ENCODE peak calls at places on chromosomes 11 and 22, in nine cellular contexts. One of them, this sample, is unnamed.

GRCh38 chr22:36197065-36197440 is 4.6 kb downstream of the APOL4 start:
- DNase-seq in aorta: peak
- DNase-seq in body of pancreas: peak
- DNase-seq in A549: no peak
- DNase-seq in GM23248: peak
- DNase-seq in iPS DF 6.9: peak
- DNase-seq in cardiac muscle cell: peak
- DNase-seq in lower lobe of right lung: no peak
- DNase-seq in psoas muscle: peak
- DNase-seq in this sample: peak

GRCh38 chr11:12731841-12732336 is 57.7 kb downstream of the TEAD1 start:
- DNase-seq in psoas muscle: no peak
- DNase-seq in lower lobe of right lung: no peak
- DNase-seq in GM23248: peak
- DNase-seq in aorta: no peak
- DNase-seq in cardiac muscle cell: peak
- DNase-seq in body of pancreas: no peak
- DNase-seq in A549: no peak
- DNase-seq in iPS DF 6.9: no peak
- DNase-seq in this sample: peak

GRCh38 chr11:130136107-130136506 is 23.5 kb upstream of the ST14 start:
- DNase-seq in lower lobe of right lung: no peak
- DNase-seq in A549: no peak
- DNase-seq in aorta: no peak
- DNase-seq in body of pancreas: no peak
- DNase-seq in psoas muscle: no peak
- DNase-seq in GM23248: no peak
- DNase-seq in iPS DF 6.9: no peak
- DNase-seq in cardiac muscle cell: no peak
- DNase-seq in this sample: no peak

GRCh38 chr11:8025816-8026215 is 38.7 kb downstream of the EIF3F start:
- DNase-seq in lower lobe of right lung: no peak
- DNase-seq in iPS DF 6.9: no peak
- DNase-seq in body of pancreas: no peak
- DNase-seq in aorta: no peak
- DNase-seq in psoas muscle: no peak
- DNase-seq in GM23248: peak
- DNase-seq in cardiac muscle cell: peak
- DNase-seq in A549: no peak
- DNase-seq in this sample: peak

GRCh38 chr11:3093281-3094191 is 36.3 kb upstream of the CARS1 start:
- DNase-seq in psoas muscle: peak
- DNase-seq in cardiac muscle cell: no peak
- DNase-seq in aorta: peak
- DNase-seq in body of pancreas: no peak
- DNase-seq in A549: no peak
- DNase-seq in GM23248: no peak
- DNase-seq in lower lobe of right lung: no peak
- DNase-seq in iPS DF 6.9: no peak
- DNase-seq in this sample: no peak

GRCh38 chr22:45750626-45751025 is 79.0 kb downstream of the ATXN10 start:
- DNase-seq in GM23248: no peak
- DNase-seq in iPS DF 6.9: no peak
- DNase-seq in A549: no peak
- DNase-seq in body of pancreas: no peak
- DNase-seq in lower lobe of right lung: no peak
- DNase-seq in cardiac muscle cell: no peak
- DNase-seq in aorta: no peak
- DNase-seq in psoas muscle: no peak
- DNase-seq in this sample: no peak

GRCh38 chr11:61587951-61588695 is 7.2 kb upstream of the SYT7 start:
- DNase-seq in lower lobe of right lung: peak
- DNase-seq in aorta: peak
- DNase-seq in body of pancreas: peak
- DNase-seq in GM23248: peak
- DNase-seq in A549: peak
- DNase-seq in cardiac muscle cell: no peak
- DNase-seq in psoas muscle: peak
- DNase-seq in iPS DF 6.9: no peak
- DNase-seq in this sample: no peak

GRCh38 chr11:125787827-125788226 is at the start of gene PATE3:
- DNase-seq in cardiac muscle cell: no peak
- DNase-seq in body of pancreas: no peak
- DNase-seq in GM23248: no peak
- DNase-seq in lower lobe of right lung: no peak
- DNase-seq in aorta: no peak
- DNase-seq in iPS DF 6.9: no peak
- DNase-seq in A549: no peak
- DNase-seq in psoas muscle: no peak
- DNase-seq in this sample: no peak

GRCh38 chr11:13205446-13205845 is 72.1 kb upstream of the BMAL1 start:
- DNase-seq in lower lobe of right lung: no peak
- DNase-seq in GM23248: no peak
- DNase-seq in body of pancreas: no peak
- DNase-seq in cardiac muscle cell: no peak
- DNase-seq in psoas muscle: no peak
- DNase-seq in iPS DF 6.9: no peak
- DNase-seq in A549: no peak
- DNase-seq in aorta: no peak
- DNase-seq in this sample: no peak

GRCh38 chr11:112366777-112367176 is 106.1 kb upstream of the PLET1 start:
- DNase-seq in cardiac muscle cell: no peak
- DNase-seq in A549: no peak
- DNase-seq in iPS DF 6.9: no peak
- DNase-seq in aorta: no peak
- DNase-seq in psoas muscle: no peak
- DNase-seq in body of pancreas: no peak
- DNase-seq in lower lobe of right lung: no peak
- DNase-seq in GM23248: peak
- DNase-seq in this sample: no peak

GRCh38 chr11:121802542-121802941 is 313.5 kb downstream of the BLID start:
- DNase-seq in A549: no peak
- DNase-seq in lower lobe of right lung: peak
- DNase-seq in cardiac muscle cell: no peak
- DNase-seq in psoas muscle: no peak
- DNase-seq in iPS DF 6.9: no peak
- DNase-seq in GM23248: no peak
- DNase-seq in aorta: no peak
- DNase-seq in body of pancreas: no peak
- DNase-seq in this sample: no peak

GRCh38 chr11:115391598-115391997 is 112.6 kb downstream of the CADM1 start:
- DNase-seq in cardiac muscle cell: no peak
- DNase-seq in psoas muscle: no peak
- DNase-seq in body of pancreas: no peak
- DNase-seq in aorta: no peak
- DNase-seq in iPS DF 6.9: no peak
- DNase-seq in GM23248: no peak
- DNase-seq in lower lobe of right lung: no peak
- DNase-seq in A549: no peak
- DNase-seq in this sample: no peak

DNA sequence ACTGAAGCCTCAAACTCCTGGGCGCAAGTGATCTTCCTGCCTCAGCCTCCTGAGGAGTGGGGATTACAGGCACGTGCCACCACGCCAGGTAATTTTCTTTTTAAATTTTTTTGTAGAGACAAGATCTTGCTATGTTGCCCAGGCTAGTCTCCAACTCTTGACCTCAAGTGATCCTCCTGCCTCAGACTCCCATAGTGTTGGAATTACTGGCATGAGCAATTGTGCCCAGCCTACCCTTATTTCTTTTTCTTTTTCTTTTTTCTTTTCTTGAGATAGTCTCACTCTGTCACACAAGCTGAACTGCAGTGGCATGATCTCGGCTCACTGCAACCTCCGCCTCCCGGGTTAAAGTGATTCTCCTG is 63.9 kb downstream of the AAMDC start:
- DNase-seq in iPS DF 6.9: no peak
- DNase-seq in A549: no peak
- DNase-seq in lower lobe of right lung: no peak
- DNase-seq in body of pancreas: no peak
- DNase-seq in aorta: no peak
- DNase-seq in psoas muscle: no peak
- DNase-seq in GM23248: no peak
- DNase-seq in cardiac muscle cell: no peak
- DNase-seq in this sample: no peak
- H3K4me3 ChIP-seq in iPS DF 6.9: no peak
- H3K4me3 ChIP-seq in A549: no peak
- H3K4me3 ChIP-seq in lower lobe of right lung: no peak
- H3K4me3 ChIP-seq in body of pancreas: no peak
- H3K4me3 ChIP-seq in aorta: no peak
- H3K4me3 ChIP-seq in psoas muscle: no peak
- H3K4me3 ChIP-seq in GM23248: no peak
- H3K4me3 ChIP-seq in cardiac muscle cell: no peak
- H3K4me3 ChIP-seq in this sample: no peak

GRCh38 chr22:29871684-29872083 is 11.3 kb upstream of the MTMR3 start:
- DNase-seq in body of pancreas: peak
- DNase-seq in aorta: no peak
- DNase-seq in iPS DF 6.9: no peak
- DNase-seq in cardiac muscle cell: no peak
- DNase-seq in lower lobe of right lung: no peak
- DNase-seq in A549: no peak
- DNase-seq in GM23248: no peak
- DNase-seq in psoas muscle: peak
- DNase-seq in this sample: no peak
- H3K27ac ChIP-seq in body of pancreas: peak
- H3K27ac ChIP-seq in aorta: no peak
- H3K27ac ChIP-seq in iPS DF 6.9: no peak
- H3K27ac ChIP-seq in cardiac muscle cell: no peak
- H3K27ac ChIP-seq in lower lobe of right lung: no peak
- H3K27ac ChIP-seq in A549: no peak
- H3K27ac ChIP-seq in GM23248: no peak
- H3K27ac ChIP-seq in psoas muscle: peak
- H3K27ac ChIP-seq in this sample: no peak

GRCh38 chr11:83119216-83119615 is 37.7 kb upstream of the PCF11 start:
- DNase-seq in GM23248: no peak
- DNase-seq in psoas muscle: no peak
- DNase-seq in A549: no peak
- DNase-seq in iPS DF 6.9: no peak
- DNase-seq in cardiac muscle cell: no peak
- DNase-seq in lower lobe of right lung: no peak
- DNase-seq in body of pancreas: no peak
- DNase-seq in aorta: no peak
- DNase-seq in this sample: no peak

GRCh38 chr11:83112886-83113285 is 41.2 kb upstream of the RAB30 start:
- DNase-seq in psoas muscle: no peak
- DNase-seq in cardiac muscle cell: peak
- DNase-seq in GM23248: no peak
- DNase-seq in A549: no peak
- DNase-seq in lower lobe of right lung: no peak
- DNase-seq in body of pancreas: no peak
- DNase-seq in iPS DF 6.9: no peak
- DNase-seq in aorta: no peak
- DNase-seq in this sample: no peak

GRCh38 chr11:83118814-83119213 is 38.1 kb upstream of the PCF11 start:
- DNase-seq in lower lobe of right lung: no peak
- DNase-seq in A549: no peak
- DNase-seq in psoas muscle: no peak
- DNase-seq in GM23248: no peak
- DNase-seq in cardiac muscle cell: no peak
- DNase-seq in body of pancreas: no peak
- DNase-seq in aorta: no peak
- DNase-seq in iPS DF 6.9: no peak
- DNase-seq in this sample: no peak

GRCh38 chr11:83115992-83116641 is 40.8 kb upstream of the PCF11 start:
- DNase-seq in A549: no peak
- DNase-seq in body of pancreas: no peak
- DNase-seq in cardiac muscle cell: no peak
- DNase-seq in aorta: no peak
- DNase-seq in iPS DF 6.9: no peak
- DNase-seq in GM23248: no peak
- DNase-seq in lower lobe of right lung: no peak
- DNase-seq in psoas muscle: no peak
- DNase-seq in this sample: no peak

DNA sequence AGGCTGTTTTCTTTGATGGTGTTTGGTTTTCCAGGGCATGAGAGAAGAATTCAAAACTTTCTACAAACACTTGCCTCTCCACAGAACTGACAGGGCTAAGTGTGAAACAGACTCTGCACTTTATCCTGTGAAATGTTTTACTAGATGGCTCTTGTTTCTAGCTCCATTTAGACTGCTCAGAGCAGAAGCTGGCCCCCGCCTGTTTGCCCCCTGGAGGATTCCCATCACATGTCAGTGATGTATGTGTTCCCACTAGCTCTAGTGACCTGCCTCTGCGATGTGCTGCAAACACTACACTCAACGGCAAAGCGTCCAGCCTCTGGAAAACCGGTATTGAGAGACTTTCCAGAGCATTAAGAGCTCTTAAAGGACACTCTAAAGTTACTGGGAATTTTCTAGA is 41.4 kb upstream of the PCF11 start:
- DNase-seq in A549: no peak
- DNase-seq in iPS DF 6.9: no peak
- DNase-seq in body of pancreas: no peak
- DNase-seq in GM23248: no peak
- DNase-seq in lower lobe of right lung: no peak
- DNase-seq in psoas muscle: no peak
- DNase-seq in cardiac muscle cell: no peak
- DNase-seq in aorta: no peak
- DNase-seq in this sample: peak
- H3K4me3 ChIP-seq in A549: no peak
- H3K4me3 ChIP-seq in iPS DF 6.9: no peak
- H3K4me3 ChIP-seq in body of pancreas: no peak
- H3K4me3 ChIP-seq in GM23248: no peak
- H3K4me3 ChIP-seq in lower lobe of right lung: no peak
- H3K4me3 ChIP-seq in psoas muscle: no peak
- H3K4me3 ChIP-seq in cardiac muscle cell: no peak
- H3K4me3 ChIP-seq in aorta: no peak
- H3K4me3 ChIP-seq in this sample: no peak

GRCh38 chr11:36093548-36093947 is 149.7 kb downstream of the LDLRAD3 start:
- DNase-seq in lower lobe of right lung: no peak
- DNase-seq in A549: no peak
- DNase-seq in body of pancreas: no peak
- DNase-seq in aorta: no peak
- DNase-seq in GM23248: no peak
- DNase-seq in psoas muscle: no peak
- DNase-seq in iPS DF 6.9: no peak
- DNase-seq in cardiac muscle cell: no peak
- DNase-seq in this sample: no peak

GRCh38 chr11:36097219-36097650 is 153.4 kb downstream of the LDLRAD3 start:
- DNase-seq in lower lobe of right lung: no peak
- DNase-seq in aorta: no peak
- DNase-seq in GM23248: no peak
- DNase-seq in iPS DF 6.9: no peak
- DNase-seq in cardiac muscle cell: no peak
- DNase-seq in psoas muscle: no peak
- DNase-seq in A549: no peak
- DNase-seq in body of pancreas: no peak
- DNase-seq in this sample: no peak

GRCh38 chr11:36092314-36093030 is 148.6 kb downstream of the LDLRAD3 start:
- DNase-seq in aorta: no peak
- DNase-seq in cardiac muscle cell: no peak
- DNase-seq in A549: no peak
- DNase-seq in GM23248: no peak
- DNase-seq in iPS DF 6.9: no peak
- DNase-seq in body of pancreas: no peak
- DNase-seq in lower lobe of right lung: no peak
- DNase-seq in psoas muscle: no peak
- DNase-seq in this sample: no peak

GRCh38 chr11:36098046-36098445 is 154.2 kb downstream of the LDLRAD3 start:
- DNase-seq in psoas muscle: no peak
- DNase-seq in lower lobe of right lung: no peak
- DNase-seq in A549: no peak
- DNase-seq in iPS DF 6.9: no peak
- DNase-seq in cardiac muscle cell: peak
- DNase-seq in aorta: peak
- DNase-seq in GM23248: no peak
- DNase-seq in body of pancreas: no peak
- DNase-seq in this sample: no peak

GRCh38 chr11:36095716-36096115 is 151.9 kb downstream of the LDLRAD3 start:
- DNase-seq in GM23248: no peak
- DNase-seq in A549: no peak
- DNase-seq in lower lobe of right lung: no peak
- DNase-seq in psoas muscle: no peak
- DNase-seq in body of pancreas: no peak
- DNase-seq in cardiac muscle cell: peak
- DNase-seq in iPS DF 6.9: no peak
- DNase-seq in aorta: no peak
- DNase-seq in this sample: no peak
- H3K27ac ChIP-seq in GM23248: no peak
- H3K27ac ChIP-seq in A549: no peak
- H3K27ac ChIP-seq in lower lobe of right lung: no peak
- H3K27ac ChIP-seq in psoas muscle: no peak
- H3K27ac ChIP-seq in body of pancreas: no peak
- H3K27ac ChIP-seq in cardiac muscle cell: no peak
- H3K27ac ChIP-seq in iPS DF 6.9: no peak
- H3K27ac ChIP-seq in aorta: no peak
- H3K27ac ChIP-seq in this sample: no peak

This sample was measured in brain microvascular endothelial cell.